ENCODE peak calls at places on chromosome 15, in six cellular contexts. G is transverse colon, A is ovary, M is sigmoid colon, S is stomach, R is GM12878. T is an unnamed sample.

GRCh38 chr15:66939016-66939415 is 126.4 kb upstream of the SMAD3 start:
- DNase-seq in G (no peak), A (no peak), M (peak; percentile 4), S (no peak), R (no peak), T (no peak)

GRCh38 chr15:88342666-88343065 is 86.1 kb upstream of the NTRK3 start:
- DNase-seq in G (no peak), A (no peak), M (no peak), S (no peak), R (no peak), T (no peak)

GRCh38 chr15:90530250-90531051 is 728 bp downstream of the CRTC3 start:
- DNase-seq in G (peak; percentile 57), A (peak; percentile 76), M (peak; percentile 70), S (peak; percentile 44), R (no peak), T (peak; percentile 74)

GRCh38 chr15:77568960-77569646 is 63.6 kb downstream of the LINGO1 start:
- DNase-seq in G (no peak), A (peak; percentile 65), M (no peak), S (peak; percentile 47), R (no peak), T (no peak)

GRCh38 chr15:54990793-54991192 is 205.9 kb downstream of the RSL24D1 start:
- DNase-seq in G (no peak), A (no peak), M (no peak), S (no peak), R (no peak), T (no peak)

GRCh38 chr15:40819048-40819447 is 9.5 kb downstream of the PPP1R14D start:
- DNase-seq in G (no peak), A (no peak), M (no peak), S (no peak), R (no peak), T (no peak)

GRCh38 chr15:63277893-63278505 is 594 bp downstream of the APH1B start:
- DNase-seq in G (no peak), A (peak; percentile 33), M (peak; percentile 70), S (no peak), R (no peak), T (no peak)

GRCh38 chr15:42732095-42732827 is 4.7 kb downstream of the CDAN1 start:
- DNase-seq in G (no peak), A (no peak), M (no peak), S (no peak), R (no peak), T (no peak)

GRCh38 chr15:70411464-70411863 is 313.7 kb upstream of the TLE3 start:
- DNase-seq in G (no peak), A (no peak), M (no peak), S (no peak), R (no peak), T (no peak)

GRCh38 chr15:77599899-77600298 is 32.8 kb downstream of the LINGO1 start:
- DNase-seq in G (peak; percentile 33), A (no peak), M (peak; percentile 85), S (no peak), R (no peak), T (no peak)

GRCh38 chr15:71115567-71116351 is 488 bp downstream of the THSD4 start:
- DNase-seq in G (peak; percentile 71), A (no peak), M (no peak), S (peak; percentile 66), R (no peak), T (no peak)

GRCh38 chr15:55589297-55589696 is 1.2 kb upstream of the PYGO1 start:
- DNase-seq in G (no peak), A (no peak), M (no peak), S (no peak), R (no peak), T (no peak)

GRCh38 chr15:75238150-75238549 is 20.0 kb upstream of the GOLGA6C start:
- DNase-seq in G (no peak), A (no peak), M (no peak), S (no peak), R (no peak), T (peak; percentile 28)

GRCh38 chr15:89761929-89762328 is 10.9 kb upstream of the MESP1 start:
- DNase-seq in G (peak; percentile 61), A (no peak), M (no peak), S (no peak), R (no peak), T (no peak)

GRCh38 chr15:66252411-66253295 is 897 bp downstream of the MEGF11 start:
- DNase-seq in G (peak; percentile 46), A (peak; percentile 53), M (peak; percentile 70), S (peak; percentile 67), R (no peak), T (no peak)

GRCh38 chr15:89660556-89660955 is 5.3 kb upstream of the KIF7 start:
- DNase-seq in G (no peak), A (no peak), M (no peak), S (no peak), R (no peak), T (peak; percentile 3)

GRCh38 chr15:42427429-42428223 is 63.3 kb downstream of the ZNF106 start:
- DNase-seq in G (no peak), A (no peak), M (no peak), S (no peak), R (no peak), T (no peak)

GRCh38 chr15:68268405-68268804 is 9.1 kb upstream of the FEM1B start:
- DNase-seq in G (no peak), A (no peak), M (no peak), S (no peak), R (no peak), T (no peak)

GRCh38 chr15:57570994-57571393 is 20.7 kb upstream of the MYZAP start:
- DNase-seq in G (no peak), A (no peak), M (no peak), S (no peak), R (no peak), T (no peak)

GRCh38 chr15:55246567-55246966 is 43.0 kb downstream of the RAB27A start:
- DNase-seq in G (no peak), A (no peak), M (no peak), S (peak; percentile 36), R (no peak), T (no peak)

GRCh38 chr15:29674661-29675533 is 147.4 kb downstream of the TJP1 start:
- DNase-seq in G (peak; percentile 83), A (peak; percentile 49), M (no peak), S (peak; percentile 85), R (no peak), T (no peak)

GRCh38 chr15:67048281-67049279 is 16.8 kb upstream of the SMAD3 start:
- DNase-seq in G (peak; percentile 86), A (no peak), M (peak; percentile 52), S (peak; percentile 92), R (no peak), T (no peak)

GRCh38 chr15:100111103-100112060 is 230.4 kb downstream of the ADAMTS17 start:
- DNase-seq in G (peak; percentile 21), A (no peak), M (peak; percentile 80), S (peak; percentile 28), R (no peak), T (peak; percentile 78)

GRCh38 chr15:25810631-25811077 is 52.5 kb downstream of the ATP10A start:
- DNase-seq in G (no peak), A (no peak), M (no peak), S (no peak), R (no peak), T (no peak)

GRCh38 chr15:23857028-23857641 is 170.0 kb upstream of the NDN start:
- DNase-seq in G (peak; percentile 50), A (peak; percentile 23), M (no peak), S (peak; percentile 56), R (no peak), T (no peak)

DNA sequence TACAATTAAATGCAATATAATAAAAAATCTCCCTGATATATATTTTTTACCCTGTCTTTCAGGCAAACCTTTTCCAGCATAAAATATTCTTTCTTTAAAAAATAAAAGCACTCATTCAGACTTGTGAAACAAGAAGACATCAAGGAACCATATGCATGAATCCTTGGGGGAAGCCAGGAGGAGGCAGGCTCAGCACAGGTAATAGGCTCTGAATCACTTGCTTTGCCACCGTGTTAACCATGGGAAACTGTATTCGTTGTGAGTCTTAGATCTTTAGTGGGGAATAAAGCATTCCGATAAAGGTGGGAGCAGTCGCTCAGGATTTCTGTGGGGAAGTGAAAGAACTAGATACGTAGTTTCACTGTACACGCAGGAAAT is 42.4 kb downstream of the FBN1 start:
- DNase-seq in G (no peak), A (no peak), M (no peak), S (no peak), R (no peak), T (no peak)
- TF ChIP-seq CTCF in G (no peak), A (no peak), M (no peak), S (no peak), R (no peak), T (no peak)

GRCh38 chr15:82294061-82294690 is 31.6 kb downstream of the SAXO2 start:
- DNase-seq in G (no peak), A (no peak), M (no peak), S (no peak), R (no peak), T (no peak)
- TF ChIP-seq EP300 in G (no peak), A (no peak), M (no peak), S (no peak), R (no peak), T (no peak)

GRCh38 chr15:45660231-45660979 is 25.6 kb downstream of the SQOR start:
- DNase-seq in G (peak; percentile 48), A (no peak), M (peak; percentile 72), S (peak; percentile 45), R (no peak), T (no peak)

GRCh38 chr15:45665261-45665660 is 30.4 kb downstream of the SQOR start:
- DNase-seq in G (no peak), A (no peak), M (no peak), S (no peak), R (no peak), T (no peak)

GRCh38 chr15:45666119-45666875 is 31.5 kb downstream of the SQOR start:
- DNase-seq in G (no peak), A (no peak), M (no peak), S (no peak), R (no peak), T (no peak)

GRCh38 chr15:45664451-45664850 is 29.6 kb downstream of the SQOR start:
- DNase-seq in G (no peak), A (no peak), M (no peak), S (no peak), R (no peak), T (no peak)

DNA sequence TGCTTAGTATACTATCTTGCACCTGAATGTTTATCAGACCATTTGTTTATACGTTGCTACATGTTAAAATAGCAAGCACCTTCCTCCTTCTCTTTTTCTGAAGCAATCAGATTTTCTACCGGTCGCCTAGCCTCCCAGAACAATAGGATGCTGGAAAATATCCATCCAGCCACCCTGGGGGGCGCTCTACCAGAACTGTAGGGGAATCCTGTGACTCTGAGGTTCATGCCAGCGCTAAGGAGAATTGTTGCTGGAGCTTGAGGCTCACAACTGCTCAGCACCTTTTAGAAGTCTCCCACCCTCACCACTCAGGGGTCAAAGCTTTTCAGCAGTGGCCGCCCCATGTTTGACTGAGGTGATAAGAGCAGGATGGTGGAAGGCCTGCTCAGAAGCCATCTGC is 27.5 kb downstream of the SQOR start:
- DNase-seq in G (no peak), A (no peak), M (no peak), S (no peak), R (no peak), T (no peak)
- TF ChIP-seq CTCF in G (no peak), A (no peak), M (no peak), S (no peak), R (no peak), T (no peak)

DNA sequence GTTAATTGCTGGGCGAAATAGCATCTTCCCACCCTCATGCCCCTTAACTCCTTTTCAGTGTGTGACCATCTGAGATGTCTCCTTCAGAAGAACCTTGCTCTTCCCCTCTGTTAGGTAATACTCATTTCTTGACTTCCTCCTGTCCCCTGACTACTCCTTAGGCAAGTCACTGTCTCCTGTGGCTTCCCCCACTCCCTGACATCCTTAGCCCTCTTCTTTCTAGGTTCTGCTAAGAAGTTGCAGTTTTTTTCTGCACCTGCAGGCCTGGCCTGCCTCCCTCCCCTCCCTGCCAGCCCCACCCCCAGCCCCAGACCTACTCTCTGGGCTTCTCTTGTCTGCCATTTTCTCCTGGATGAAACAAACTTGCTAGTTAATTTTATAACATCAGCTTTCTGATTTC is 15.2 kb upstream of the EID1 start:
- DNase-seq in G (no peak), A (no peak), M (no peak), S (no peak), R (no peak), T (no peak)
- TF ChIP-seq EP300 in G (no peak), A (no peak), M (no peak), S (no peak), R (no peak), T (no peak)